ENCODE peak calls at places on chromosomes 4 and X, in four cellular contexts. C is K562, L is HepG2, A is GM12878. S is an unnamed sample.

GRCh38 chr4:1207603-1208265 is 35.4 kb upstream of the SPON2 start:
- DNase-seq in C (no peak), L (no peak), A (no peak), S (peak)

GRCh38 chrX:136215559-136215958 is 35.6 kb downstream of the MAP7D3 start:
- DNase-seq in C (no peak), L (no peak), A (no peak), S (no peak)

GRCh38 chr4:4642201-4643025 is 100.6 kb upstream of the STX18 start:
- DNase-seq in C (no peak), L (no peak), A (no peak), S (peak)

GRCh38 chr4:39521253-39521908 is 5.9 kb downstream of the UGDH start:
- DNase-seq in C (no peak), L (no peak), A (no peak), S (no peak)

GRCh38 chrX:63657821-63658220 is 127.2 kb downstream of the ARHGEF9 start:
- DNase-seq in C (no peak), L (no peak), A (no peak), S (no peak)

GRCh38 chrX:14357314-14357713 is 172.0 kb upstream of the GLRA2 start:
- DNase-seq in C (no peak), L (no peak), A (no peak), S (no peak)

GRCh38 chrX:34656467-34656841 is 631 bp downstream of the TMEM47 start:
- DNase-seq in C (no peak), L (no peak), A (no peak), S (peak)

GRCh38 chrX:39011454-39012204 is 210.4 kb downstream of the MID1IP1 start:
- DNase-seq in C (no peak), L (no peak), A (no peak), S (no peak)

GRCh38 chrX:63889001-63889400 is 104.0 kb upstream of the ARHGEF9 start:
- DNase-seq in C (no peak), L (no peak), A (no peak), S (no peak)

GRCh38 chr4:88797725-88798124 is 100.1 kb upstream of the NAP1L5 start:
- DNase-seq in C (no peak), L (no peak), A (no peak), S (no peak)

GRCh38 chr4:68773699-68774098 is 42.1 kb upstream of the UGT2B10 start:
- DNase-seq in C (no peak), L (no peak), A (no peak), S (no peak)

GRCh38 chrX:74449322-74449936 is 28.1 kb downstream of the SLC16A2 start:
- DNase-seq in C (no peak), L (no peak), A (no peak), S (no peak)

GRCh38 chr4:120049732-120050494 is 16.7 kb downstream of the MAD2L1 start:
- DNase-seq in C (peak), L (peak), A (peak), S (peak)

DNA sequence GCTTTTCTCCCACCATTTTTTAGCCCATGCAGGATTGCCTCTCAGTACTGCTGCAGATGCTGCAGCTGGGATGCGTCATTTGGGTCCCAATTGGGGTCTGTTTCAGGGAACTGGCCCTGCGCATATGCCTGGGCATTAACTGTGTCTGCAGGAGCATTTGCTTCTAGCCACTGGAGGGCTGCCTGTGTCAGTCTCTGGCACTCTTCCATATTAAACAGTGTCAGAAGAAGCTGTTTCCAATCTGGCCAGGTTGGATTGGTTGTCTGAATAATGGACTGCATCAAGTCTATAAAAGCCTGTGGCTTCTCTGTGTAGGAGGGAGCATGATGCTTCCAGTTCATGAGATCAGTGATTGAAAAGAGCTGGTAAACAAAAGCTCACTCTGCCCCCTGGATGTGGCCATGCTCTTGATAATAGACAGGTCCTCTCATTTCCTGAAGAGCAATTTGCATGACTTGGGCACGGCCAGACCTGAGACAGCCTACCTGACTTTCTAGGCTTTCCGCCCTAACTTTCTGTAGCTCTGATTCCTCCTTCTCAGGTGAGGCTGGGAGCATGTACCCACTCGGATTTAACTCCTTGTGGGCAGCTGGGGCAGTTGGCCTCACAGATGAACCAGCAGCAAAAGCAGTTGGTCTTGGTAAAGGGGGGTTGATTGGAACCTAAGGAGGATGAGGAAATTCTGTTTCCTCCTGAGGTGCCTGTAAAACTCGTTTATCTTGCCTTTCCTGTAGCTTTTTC is 29.2 kb downstream of the SULT1E1 start:
- DNase-seq in C (no peak), L (peak), A (no peak), S (no peak)
- TF ChIP-seq ATF2 in C (no peak), L (peak), A (no peak), S (no peak)

DNA sequence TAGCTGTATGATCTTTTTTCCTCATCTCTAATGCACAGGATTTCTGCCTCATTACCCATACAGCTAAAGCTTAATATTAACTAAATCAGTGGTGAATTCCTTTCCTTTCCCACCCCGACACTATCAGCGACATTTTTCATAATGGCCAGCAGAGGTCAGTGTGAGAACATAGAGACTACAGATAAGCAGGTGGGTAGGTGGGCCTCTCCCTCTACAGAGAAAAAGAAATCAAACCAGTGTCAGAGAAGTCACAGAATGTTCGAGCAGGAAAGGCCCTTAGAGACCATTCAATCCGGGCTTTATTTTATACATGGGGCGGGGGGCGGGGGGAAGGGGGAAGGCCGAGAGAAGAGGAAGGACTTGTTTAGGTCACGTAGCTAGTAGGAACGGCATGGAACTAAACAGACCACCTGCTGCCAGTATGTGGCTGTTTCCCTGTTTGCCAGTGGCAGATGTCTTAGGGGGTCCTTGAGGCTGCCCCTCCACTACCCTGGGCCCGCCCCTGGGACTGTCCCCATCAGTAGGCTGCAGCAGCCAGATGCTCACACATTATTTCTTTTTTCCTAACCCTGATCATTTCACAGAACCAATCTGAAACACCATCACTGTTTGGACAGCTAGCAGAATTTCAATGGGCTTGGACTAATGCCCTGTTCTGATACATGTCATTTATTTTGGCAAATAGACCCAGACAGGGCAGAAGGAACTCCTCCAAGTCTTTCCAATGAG is 133.3 kb downstream of the ATG4A start:
- DNase-seq in C (peak), L (peak), A (peak), S (peak)
- TF ChIP-seq CREM in C (no peak), L (no peak), A (no peak), S (no peak)

DNA sequence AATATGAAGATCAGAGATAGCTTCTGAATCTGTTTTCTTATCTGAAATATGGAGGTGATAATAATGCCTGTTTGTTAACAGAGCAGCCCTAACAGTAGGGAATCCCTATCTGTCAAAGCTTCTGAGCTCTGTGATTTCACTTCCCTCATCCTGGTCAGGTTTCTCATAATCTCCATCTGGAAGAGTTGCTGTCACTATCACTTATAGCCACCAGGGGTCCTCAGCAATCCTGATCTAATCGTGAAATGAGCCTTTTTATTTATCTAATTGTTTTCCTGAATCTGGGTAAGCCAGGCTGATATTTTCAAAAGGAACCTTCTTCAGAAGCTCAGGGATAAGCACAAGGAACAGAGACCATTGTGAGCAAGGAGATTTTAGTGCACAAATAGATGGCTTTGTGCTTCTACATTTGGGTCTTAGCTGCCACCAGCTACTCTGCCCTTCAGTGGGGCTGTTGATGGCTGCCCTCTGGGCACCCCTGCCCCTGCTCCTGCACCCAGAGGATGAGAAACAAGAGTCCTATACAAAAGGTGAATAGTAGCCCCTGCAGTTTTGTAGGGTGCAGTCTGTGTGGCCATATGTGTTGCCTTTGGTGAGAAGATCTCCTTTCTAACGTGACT is 196.4 kb upstream of the RADX start:
- DNase-seq in C (peak), L (peak), A (no peak), S (peak)
- TF ChIP-seq ATF2 in C (no peak), L (no peak), A (no peak), S (no peak)

GRCh38 chr4:121227254-121227867 is 63.2 kb upstream of the TNIP3 start:
- DNase-seq in C (no peak), L (no peak), A (peak), S (no peak)
- TF ChIP-seq CREM in C (no peak), L (no peak), A (no peak), S (no peak)

DNA sequence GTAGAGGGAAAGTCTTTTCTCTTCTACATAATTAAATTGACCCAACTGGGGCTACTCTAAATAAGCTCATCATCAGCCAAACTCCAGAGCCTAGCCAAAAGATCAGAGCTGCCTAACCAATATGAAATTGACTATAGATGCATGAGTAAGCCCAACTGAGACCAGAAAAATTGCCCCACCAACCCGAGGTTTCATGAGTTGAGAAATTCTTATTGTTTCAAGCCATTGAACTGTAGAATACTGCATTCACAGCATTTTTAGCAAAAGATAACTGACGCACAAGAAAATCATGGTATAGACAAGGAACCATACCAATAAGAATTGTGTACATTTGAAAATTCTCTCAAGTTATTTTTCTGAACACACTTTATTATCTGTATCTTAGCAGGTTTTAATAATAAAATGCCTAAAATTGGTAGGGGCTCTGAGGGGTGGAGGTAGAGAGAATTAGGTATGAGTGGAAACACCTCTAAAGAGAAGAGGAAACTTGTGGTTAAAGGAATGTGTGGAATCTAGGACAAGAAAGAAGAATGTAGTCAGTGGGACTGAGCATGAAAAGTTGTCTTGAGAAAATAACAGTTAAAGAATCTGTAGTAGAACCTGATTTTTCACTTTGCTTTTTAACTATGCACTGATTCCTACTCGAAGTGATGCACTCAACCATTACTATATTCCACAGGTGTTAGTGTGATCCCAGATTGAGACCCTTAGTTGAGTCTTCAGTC is 200.9 kb upstream of the PPP1R2C start:
- DNase-seq in C (no peak), L (no peak), A (no peak), S (no peak)
- TF ChIP-seq ATF2 in C (no peak), L (no peak), A (no peak), S (no peak)

GRCh38 chr4:56757270-56757746 is 64.2 kb downstream of the SPINK2 start:
- DNase-seq in C (no peak), L (no peak), A (no peak), S (peak)
- TF ChIP-seq CREM in C (no peak), L (no peak), A (no peak), S (no peak)

DNA sequence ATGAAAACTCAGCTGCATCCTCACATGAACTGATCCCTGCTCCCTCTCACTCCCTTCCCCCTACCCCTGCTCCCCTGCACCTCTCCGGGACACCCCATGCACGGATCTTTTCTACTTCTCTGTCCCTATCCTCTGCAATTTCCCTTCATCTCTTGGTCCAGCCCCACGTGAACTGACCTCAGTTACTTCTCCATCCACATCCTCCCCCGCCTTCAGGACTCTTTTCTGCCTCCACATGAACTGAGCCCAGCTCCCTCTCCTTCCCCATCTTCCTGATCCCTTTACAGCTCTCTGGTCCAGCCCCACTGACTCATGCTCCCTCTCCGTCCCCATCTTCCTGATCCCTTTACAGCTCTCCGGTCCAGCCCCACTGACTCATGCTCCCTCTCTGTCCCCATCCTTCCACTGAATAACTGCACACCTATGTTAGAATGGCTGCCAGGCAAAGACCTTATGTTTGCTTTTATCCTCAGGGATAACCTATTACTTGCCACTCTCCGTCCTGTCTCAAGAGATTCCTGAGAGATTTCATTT is 5.6 kb downstream of the CETN2 start:
- DNase-seq in C (no peak), L (no peak), A (no peak), S (no peak)
- TF ChIP-seq ATF2 in C (no peak), L (no peak), A (no peak), S (no peak)

S was measured in WTC11.